ENCODE peak calls at places on chromosomes 5 and 9, in seven cellular contexts. N is OCI-LY7; Z is CD8-positive, alpha-beta memory T cell; A is HCT116; J is H1; B is prostate gland; U is right atrium auricular region. T is an unnamed sample. For H3K4me1, the result is how much of the 10 kb centered on the place peaks cover.

GRCh38 chr5:66864240-66864884 is 268.2 kb downstream of the MAST4 start:
- DNase-seq in N (peak), Z (no peak), A (no peak), J (no peak), B (no peak), U (no peak), T (no peak)

GRCh38 chr9:7318920-7319319 is 480.7 kb downstream of the DMAC1 start:
- DNase-seq in N (no peak), Z (no peak), A (no peak), J (no peak), B (no peak), U (no peak), T (no peak)

GRCh38 chr5:1975898-1976765 is 93.4 kb upstream of the IRX4 start:
- DNase-seq in N (no peak), Z (no peak), A (peak), J (no peak), B (no peak), U (no peak), T (no peak)

GRCh38 chr9:107007981-107008380 is 145.0 kb downstream of the ZNF462 start:
- DNase-seq in N (no peak), Z (no peak), A (no peak), J (no peak), B (no peak), U (no peak), T (no peak)

GRCh38 chr5:181192337-181193046 is 12.5 kb downstream of the TRIM7 start:
- DNase-seq in N (no peak), Z (no peak), A (no peak), J (no peak), B (no peak), U (no peak), T (no peak)

GRCh38 chr9:37976714-37977477 is 73.0 kb upstream of the SLC25A51 start:
- DNase-seq in N (no peak), Z (no peak), A (no peak), J (no peak), B (peak), U (no peak), T (no peak)

GRCh38 chr5:101915559-101915958 is 380.5 kb downstream of the SLCO4C1 start:
- DNase-seq in N (no peak), Z (no peak), A (no peak), J (no peak), B (no peak), U (no peak), T (no peak)

GRCh38 chr5:137344723-137345322 is 154.3 kb downstream of the SPOCK1 start:
- DNase-seq in N (peak), Z (no peak), A (peak), J (peak), B (peak), U (peak), T (peak)

GRCh38 chr5:41509399-41510175 is 814 bp downstream of the PLCXD3 start:
- DNase-seq in N (no peak), Z (no peak), A (no peak), J (peak), B (no peak), U (no peak), T (no peak)

GRCh38 chr5:76831108-76831447 is 12.2 kb downstream of the F2RL1 start:
- DNase-seq in N (no peak), Z (no peak), A (no peak), J (no peak), B (no peak), U (no peak), T (no peak)

GRCh38 chr5:170293273-170293672 is 4.3 kb downstream of the LCP2 start:
- DNase-seq in N (no peak), Z (no peak), A (no peak), J (no peak), B (no peak), U (no peak), T (no peak)

GRCh38 chr5:132309679-132310078 is 15.5 kb downstream of the SLC22A4 start:
- DNase-seq in N (no peak), Z (no peak), A (no peak), J (no peak), B (no peak), U (no peak), T (no peak)

GRCh38 chr9:127705577-127706215 is 1.1 kb upstream of the CFAP157 start:
- DNase-seq in N (no peak), Z (no peak), A (no peak), J (no peak), B (no peak), U (no peak), T (peak)

GRCh38 chr5:107274576-107274975 is 396.2 kb downstream of the EFNA5 start:
- DNase-seq in N (no peak), Z (no peak), A (no peak), J (no peak), B (no peak), U (no peak), T (no peak)

GRCh38 chr5:15285901-15286583 is 213.9 kb upstream of the FBXL7 start:
- DNase-seq in N (no peak), Z (no peak), A (no peak), J (no peak), B (no peak), U (no peak), T (no peak)

GRCh38 chr5:9692576-9692975 is 62.4 kb upstream of the TAS2R1 start:
- DNase-seq in N (no peak), Z (no peak), A (no peak), J (no peak), B (no peak), U (no peak), T (no peak)

GRCh38 chr5:82861705-82862104 is 215.5 kb downstream of the TMEM167A start:
- DNase-seq in N (no peak), Z (no peak), A (no peak), J (no peak), B (no peak), U (peak), T (no peak)
- H3K4me1 ChIP-seq in N (under half), Z (under half), A (under half), J (under half), B (under half), U (under half), T (under half)

DNA sequence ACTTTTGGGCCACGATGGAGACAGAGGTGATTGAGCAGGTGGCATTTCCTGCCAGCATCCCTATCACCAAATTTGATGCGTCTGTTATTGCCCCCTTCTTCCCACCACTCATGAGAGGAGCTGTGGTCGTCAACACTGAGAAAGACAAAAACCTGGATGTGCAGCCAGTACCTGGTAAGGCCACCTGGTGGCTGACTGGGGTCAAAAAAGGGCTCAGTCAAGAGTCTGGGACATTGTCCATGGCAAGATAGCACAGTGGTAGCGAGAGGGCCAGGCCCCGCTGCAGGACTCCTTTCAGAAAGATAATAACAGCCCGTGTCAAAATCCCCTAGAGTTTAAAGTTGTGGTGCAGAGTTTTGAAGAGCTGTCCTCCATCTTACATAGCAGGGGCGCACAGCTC is 40.8 kb downstream of the CSF1R start:
- DNase-seq in N (no peak), Z (no peak), A (no peak), J (no peak), B (no peak), U (no peak), T (no peak)
- H3K4me1 ChIP-seq in N (under half), Z (under half), A (under half), J (under half), B (under half), U (under half), T (under half)

GRCh38 chr5:78638423-78638822 is 10.1 kb downstream of the LHFPL2 start:
- DNase-seq in N (no peak), Z (no peak), A (no peak), J (no peak), B (no peak), U (peak), T (peak)
- H3K4me1 ChIP-seq in N (under half), Z (under half), A (under half), J (under half), B (under half), U (half or more), T (half or more)

GRCh38 chr9:13266172-13266571 is 13.3 kb downstream of the MPDZ start:
- DNase-seq in N (no peak), Z (no peak), A (no peak), J (no peak), B (no peak), U (no peak), T (no peak)

GRCh38 chr9:13268469-13268868 is 11.0 kb downstream of the MPDZ start:
- DNase-seq in N (no peak), Z (no peak), A (no peak), J (no peak), B (no peak), U (no peak), T (no peak)

GRCh38 chr9:13270734-13271133 is 8.8 kb downstream of the MPDZ start:
- DNase-seq in N (no peak), Z (no peak), A (no peak), J (no peak), B (no peak), U (no peak), T (no peak)

GRCh38 chr9:13267743-13268142 is 11.7 kb downstream of the MPDZ start:
- DNase-seq in N (no peak), Z (no peak), A (no peak), J (no peak), B (no peak), U (no peak), T (no peak)

GRCh38 chr9:13269589-13270452 is 9.7 kb downstream of the MPDZ start:
- DNase-seq in N (no peak), Z (no peak), A (no peak), J (no peak), B (no peak), U (no peak), T (no peak)
- H3K4me1 ChIP-seq in N (under half), Z (under half), A (under half), J (under half), B (under half), U (under half), T (under half)

GRCh38 chr9:90941661-90942060 is 140.0 kb downstream of the SYK start:
- DNase-seq in N (no peak), Z (no peak), A (no peak), J (no peak), B (no peak), U (no peak), T (no peak)

GRCh38 chr9:90939367-90939766 is 137.7 kb downstream of the SYK start:
- DNase-seq in N (no peak), Z (no peak), A (no peak), J (no peak), B (no peak), U (no peak), T (no peak)

GRCh38 chr9:90942555-90942954 is 140.9 kb downstream of the SYK start:
- DNase-seq in N (no peak), Z (no peak), A (no peak), J (no peak), B (peak), U (no peak), T (no peak)

GRCh38 chr9:90943341-90943740 is 141.7 kb downstream of the SYK start:
- DNase-seq in N (no peak), Z (no peak), A (no peak), J (no peak), B (no peak), U (no peak), T (no peak)

GRCh38 chr9:90940280-90940679 is 138.7 kb downstream of the SYK start:
- DNase-seq in N (no peak), Z (no peak), A (no peak), J (no peak), B (no peak), U (no peak), T (no peak)
- H3K4me1 ChIP-seq in N (under half), Z (under half), A (under half), J (under half), B (under half), U (under half), T (under half)

GRCh38 chr5:159045165-159045811 is 54.4 kb downstream of the EBF1 start:
- DNase-seq in N (no peak), Z (no peak), A (no peak), J (no peak), B (no peak), U (no peak), T (no peak)
- H3K4me1 ChIP-seq in N (half or more), Z (under half), A (under half), J (under half), B (under half), U (under half), T (under half)

DNA sequence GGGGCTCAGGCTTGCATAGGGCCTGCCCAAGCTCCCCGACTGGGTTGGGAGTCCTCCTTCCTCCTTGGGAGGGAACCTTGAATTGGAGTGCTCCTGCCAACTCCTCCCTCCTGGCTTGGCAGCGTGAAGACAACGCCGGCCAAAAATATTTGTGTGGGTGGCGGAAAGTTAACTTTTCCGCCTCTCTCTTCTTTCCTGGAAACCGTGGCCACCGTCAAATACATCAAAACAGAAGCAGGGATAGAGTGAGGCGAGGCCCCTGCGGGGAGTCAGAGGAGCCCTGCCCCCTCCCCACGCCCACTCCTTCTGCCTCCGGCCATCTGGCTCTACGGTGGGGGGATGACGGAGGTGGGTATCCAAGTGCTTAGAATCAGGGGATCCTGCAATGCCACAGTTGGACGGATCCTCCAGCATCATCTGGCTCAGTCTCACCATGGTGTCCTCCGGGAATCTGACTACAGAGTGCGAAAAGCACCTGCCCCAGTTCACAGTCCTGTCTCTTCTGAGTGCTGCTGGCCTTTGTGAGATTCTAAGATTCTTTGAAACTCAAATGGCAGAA is 25.2 kb upstream of the SYNPO start:
- DNase-seq in N (no peak), Z (no peak), A (no peak), J (no peak), B (peak), U (no peak), T (peak)
- H3K4me1 ChIP-seq in N (under half), Z (under half), A (under half), J (under half), B (under half), U (half or more), T (half or more)

GRCh38 chr5:16791036-16791705 is 144.9 kb downstream of the MYO10 start:
- DNase-seq in N (peak), Z (peak), A (peak), J (no peak), B (peak), U (no peak), T (no peak)
- H3K4me1 ChIP-seq in N (under half), Z (under half), A (under half), J (under half), B (under half), U (under half), T (under half)

DNA sequence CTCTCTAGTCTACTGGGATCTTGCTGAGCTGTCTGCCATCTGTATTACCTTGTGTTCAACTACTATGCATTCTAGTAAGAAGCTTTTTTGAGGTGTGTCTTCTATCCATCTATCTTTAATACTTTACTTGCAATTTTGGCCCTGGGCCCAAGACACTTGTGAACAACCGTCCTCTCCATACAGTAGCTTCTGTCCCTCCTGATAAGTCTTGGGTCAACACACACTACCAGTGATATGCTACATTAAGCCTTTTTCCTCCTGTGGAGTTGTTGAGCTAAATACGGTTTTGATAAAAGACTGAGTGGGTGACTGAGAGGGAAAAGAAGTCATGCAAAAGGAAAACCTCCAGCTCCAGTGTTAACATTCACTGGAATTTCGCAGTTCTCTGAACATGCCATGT is 133.3 kb upstream of the PCA3 start:
- DNase-seq in N (no peak), Z (no peak), A (no peak), J (no peak), B (no peak), U (no peak), T (no peak)
- H3K4me1 ChIP-seq in N (under half), Z (under half), A (under half), J (under half), B (under half), U (under half), T (under half)

GRCh38 chr9:95028855-95029219 is 288.7 kb downstream of the FANCC start:
- DNase-seq in N (no peak), Z (no peak), A (no peak), J (no peak), B (no peak), U (no peak), T (no peak)

GRCh38 chr9:95027914-95028854 is 289.3 kb downstream of the FANCC start:
- DNase-seq in N (no peak), Z (no peak), A (no peak), J (no peak), B (no peak), U (no peak), T (peak)

GRCh38 chr9:95029720-95030119 is 287.8 kb downstream of the FANCC start:
- DNase-seq in N (no peak), Z (no peak), A (no peak), J (no peak), B (no peak), U (no peak), T (no peak)

GRCh38 chr9:95030344-95030743 is 287.2 kb downstream of the FANCC start:
- DNase-seq in N (no peak), Z (no peak), A (no peak), J (no peak), B (no peak), U (no peak), T (no peak)

GRCh38 chr9:95029251-95029650 is 288.3 kb downstream of the FANCC start:
- DNase-seq in N (no peak), Z (no peak), A (no peak), J (no peak), B (no peak), U (no peak), T (no peak)
- H3K4me1 ChIP-seq in N (under half), Z (under half), A (under half), J (under half), B (under half), U (half or more), T (half or more)